ENCODE peak calls at places on chromosomes 3 and 15, in six cellular contexts. One of them, this sample, is unnamed.

GRCh38 chr3:194773666-194774455 is 88.2 kb downstream of the FAM43A start:
- DNase-seq in iris pigment epithelial cell: no peak
- DNase-seq in epithelial cell of proximal tubule: no peak
- DNase-seq in substantia nigra: no peak
- DNase-seq in HS-27A: no peak
- DNase-seq in activated T-helper 1 cell treated with anti-CD3 and anti-CD28 coated beads, Interleukin-12 subunit alpha, Interleukin-12 subunit beta, Interleukin-2, Interleukin-4 antibody, amounts not matched to agents 30 ng/mL and 10 ng/mL and 1 ng/mL, durations not matched to agents 14 hours and 24 hours and 36 hours: no peak
- DNase-seq in this sample: no peak

GRCh38 chr15:77966540-77967290 is 110.8 kb downstream of the TBC1D2B start:
- DNase-seq in activated T-helper 1 cell treated with anti-CD3 and anti-CD28 coated beads, Interleukin-12 subunit alpha, Interleukin-12 subunit beta, Interleukin-2, Interleukin-4 antibody, amounts not matched to agents 30 ng/mL and 10 ng/mL and 1 ng/mL, durations not matched to agents 14 hours and 24 hours and 36 hours: peak; percentile 18
- DNase-seq in epithelial cell of proximal tubule: no peak
- DNase-seq in substantia nigra: peak; percentile 67
- DNase-seq in HS-27A: peak; percentile 20
- DNase-seq in iris pigment epithelial cell: peak; percentile 55
- DNase-seq in this sample: no peak

GRCh38 chr3:194294888-194295214 is 56.3 kb downstream of the CPN2 start:
- DNase-seq in HS-27A: no peak
- DNase-seq in substantia nigra: no peak
- DNase-seq in epithelial cell of proximal tubule: no peak
- DNase-seq in iris pigment epithelial cell: no peak
- DNase-seq in activated T-helper 1 cell treated with anti-CD3 and anti-CD28 coated beads, Interleukin-12 subunit alpha, Interleukin-12 subunit beta, Interleukin-2, Interleukin-4 antibody, amounts not matched to agents 30 ng/mL and 10 ng/mL and 1 ng/mL, durations not matched to agents 14 hours and 24 hours and 36 hours: no peak
- DNase-seq in this sample: no peak

GRCh38 chr3:158347966-158348365 is 223.0 kb upstream of the MLF1 start:
- DNase-seq in activated T-helper 1 cell treated with anti-CD3 and anti-CD28 coated beads, Interleukin-12 subunit alpha, Interleukin-12 subunit beta, Interleukin-2, Interleukin-4 antibody, amounts not matched to agents 30 ng/mL and 10 ng/mL and 1 ng/mL, durations not matched to agents 14 hours and 24 hours and 36 hours: no peak
- DNase-seq in iris pigment epithelial cell: peak; percentile 35
- DNase-seq in HS-27A: peak; percentile 4
- DNase-seq in epithelial cell of proximal tubule: no peak
- DNase-seq in substantia nigra: no peak
- DNase-seq in this sample: no peak

GRCh38 chr3:15820911-15821310 is 23.1 kb upstream of the ANKRD28 start:
- DNase-seq in epithelial cell of proximal tubule: no peak
- DNase-seq in substantia nigra: no peak
- DNase-seq in activated T-helper 1 cell treated with anti-CD3 and anti-CD28 coated beads, Interleukin-12 subunit alpha, Interleukin-12 subunit beta, Interleukin-2, Interleukin-4 antibody, amounts not matched to agents 30 ng/mL and 10 ng/mL and 1 ng/mL, durations not matched to agents 14 hours and 24 hours and 36 hours: no peak
- DNase-seq in HS-27A: no peak
- DNase-seq in iris pigment epithelial cell: no peak
- DNase-seq in this sample: no peak

GRCh38 chr15:70799667-70800450 is 36.5 kb upstream of the UACA start:
- DNase-seq in HS-27A: peak; percentile 95
- DNase-seq in activated T-helper 1 cell treated with anti-CD3 and anti-CD28 coated beads, Interleukin-12 subunit alpha, Interleukin-12 subunit beta, Interleukin-2, Interleukin-4 antibody, amounts not matched to agents 30 ng/mL and 10 ng/mL and 1 ng/mL, durations not matched to agents 14 hours and 24 hours and 36 hours: no peak
- DNase-seq in iris pigment epithelial cell: peak; percentile 99
- DNase-seq in substantia nigra: no peak
- DNase-seq in epithelial cell of proximal tubule: peak; percentile 66
- DNase-seq in this sample: no peak

GRCh38 chr3:106326941-106327765 is 458.3 kb upstream of the CBLB start:
- DNase-seq in activated T-helper 1 cell treated with anti-CD3 and anti-CD28 coated beads, Interleukin-12 subunit alpha, Interleukin-12 subunit beta, Interleukin-2, Interleukin-4 antibody, amounts not matched to agents 30 ng/mL and 10 ng/mL and 1 ng/mL, durations not matched to agents 14 hours and 24 hours and 36 hours: no peak
- DNase-seq in iris pigment epithelial cell: no peak
- DNase-seq in HS-27A: no peak
- DNase-seq in epithelial cell of proximal tubule: no peak
- DNase-seq in substantia nigra: no peak
- DNase-seq in this sample: no peak

GRCh38 chr3:188055388-188055787 is 98.6 kb upstream of the LPP start:
- DNase-seq in substantia nigra: no peak
- DNase-seq in epithelial cell of proximal tubule: no peak
- DNase-seq in HS-27A: no peak
- DNase-seq in iris pigment epithelial cell: no peak
- DNase-seq in activated T-helper 1 cell treated with anti-CD3 and anti-CD28 coated beads, Interleukin-12 subunit alpha, Interleukin-12 subunit beta, Interleukin-2, Interleukin-4 antibody, amounts not matched to agents 30 ng/mL and 10 ng/mL and 1 ng/mL, durations not matched to agents 14 hours and 24 hours and 36 hours: no peak
- DNase-seq in this sample: no peak

GRCh38 chr3:9902372-9903237 is at the start of gene IL17RE:
- DNase-seq in iris pigment epithelial cell: no peak
- DNase-seq in substantia nigra: no peak
- DNase-seq in HS-27A: no peak
- DNase-seq in epithelial cell of proximal tubule: no peak
- DNase-seq in activated T-helper 1 cell treated with anti-CD3 and anti-CD28 coated beads, Interleukin-12 subunit alpha, Interleukin-12 subunit beta, Interleukin-2, Interleukin-4 antibody, amounts not matched to agents 30 ng/mL and 10 ng/mL and 1 ng/mL, durations not matched to agents 14 hours and 24 hours and 36 hours: no peak
- DNase-seq in this sample: no peak

GRCh38 chr3:40237892-40238571 is 71.5 kb upstream of the EIF1B start:
- DNase-seq in iris pigment epithelial cell: peak; percentile 36
- DNase-seq in epithelial cell of proximal tubule: peak; percentile 2
- DNase-seq in substantia nigra: no peak
- DNase-seq in HS-27A: no peak
- DNase-seq in activated T-helper 1 cell treated with anti-CD3 and anti-CD28 coated beads, Interleukin-12 subunit alpha, Interleukin-12 subunit beta, Interleukin-2, Interleukin-4 antibody, amounts not matched to agents 30 ng/mL and 10 ng/mL and 1 ng/mL, durations not matched to agents 14 hours and 24 hours and 36 hours: no peak
- DNase-seq in this sample: no peak

GRCh38 chr3:37751537-37751936 is 110.1 kb upstream of the CTDSPL start:
- DNase-seq in activated T-helper 1 cell treated with anti-CD3 and anti-CD28 coated beads, Interleukin-12 subunit alpha, Interleukin-12 subunit beta, Interleukin-2, Interleukin-4 antibody, amounts not matched to agents 30 ng/mL and 10 ng/mL and 1 ng/mL, durations not matched to agents 14 hours and 24 hours and 36 hours: no peak
- DNase-seq in epithelial cell of proximal tubule: no peak
- DNase-seq in HS-27A: no peak
- DNase-seq in iris pigment epithelial cell: no peak
- DNase-seq in substantia nigra: no peak
- DNase-seq in this sample: no peak

GRCh38 chr3:190492129-190492528 is 21.8 kb upstream of the IL1RAP start:
- DNase-seq in substantia nigra: no peak
- DNase-seq in epithelial cell of proximal tubule: no peak
- DNase-seq in iris pigment epithelial cell: no peak
- DNase-seq in activated T-helper 1 cell treated with anti-CD3 and anti-CD28 coated beads, Interleukin-12 subunit alpha, Interleukin-12 subunit beta, Interleukin-2, Interleukin-4 antibody, amounts not matched to agents 30 ng/mL and 10 ng/mL and 1 ng/mL, durations not matched to agents 14 hours and 24 hours and 36 hours: no peak
- DNase-seq in HS-27A: no peak
- DNase-seq in this sample: no peak

GRCh38 chr3:133991209-133991608 is 38.5 kb downstream of the SLCO2A1 start:
- DNase-seq in substantia nigra: no peak
- DNase-seq in HS-27A: no peak
- DNase-seq in activated T-helper 1 cell treated with anti-CD3 and anti-CD28 coated beads, Interleukin-12 subunit alpha, Interleukin-12 subunit beta, Interleukin-2, Interleukin-4 antibody, amounts not matched to agents 30 ng/mL and 10 ng/mL and 1 ng/mL, durations not matched to agents 14 hours and 24 hours and 36 hours: no peak
- DNase-seq in iris pigment epithelial cell: no peak
- DNase-seq in epithelial cell of proximal tubule: no peak
- DNase-seq in this sample: no peak

GRCh38 chr3:129673897-129674797 is 67.7 kb upstream of the PLXND1 start:
- DNase-seq in iris pigment epithelial cell: no peak
- DNase-seq in substantia nigra: no peak
- DNase-seq in HS-27A: no peak
- DNase-seq in activated T-helper 1 cell treated with anti-CD3 and anti-CD28 coated beads, Interleukin-12 subunit alpha, Interleukin-12 subunit beta, Interleukin-2, Interleukin-4 antibody, amounts not matched to agents 30 ng/mL and 10 ng/mL and 1 ng/mL, durations not matched to agents 14 hours and 24 hours and 36 hours: no peak
- DNase-seq in epithelial cell of proximal tubule: no peak
- DNase-seq in this sample: no peak

GRCh38 chr3:156680243-156680930 is 6.0 kb downstream of the TIPARP start:
- DNase-seq in epithelial cell of proximal tubule: no peak
- DNase-seq in HS-27A: no peak
- DNase-seq in activated T-helper 1 cell treated with anti-CD3 and anti-CD28 coated beads, Interleukin-12 subunit alpha, Interleukin-12 subunit beta, Interleukin-2, Interleukin-4 antibody, amounts not matched to agents 30 ng/mL and 10 ng/mL and 1 ng/mL, durations not matched to agents 14 hours and 24 hours and 36 hours: no peak
- DNase-seq in substantia nigra: no peak
- DNase-seq in iris pigment epithelial cell: no peak
- DNase-seq in this sample: no peak

GRCh38 chr3:147509444-147509843 is 100.3 kb downstream of the ZIC1 start:
- DNase-seq in substantia nigra: no peak
- DNase-seq in activated T-helper 1 cell treated with anti-CD3 and anti-CD28 coated beads, Interleukin-12 subunit alpha, Interleukin-12 subunit beta, Interleukin-2, Interleukin-4 antibody, amounts not matched to agents 30 ng/mL and 10 ng/mL and 1 ng/mL, durations not matched to agents 14 hours and 24 hours and 36 hours: no peak
- DNase-seq in epithelial cell of proximal tubule: no peak
- DNase-seq in HS-27A: no peak
- DNase-seq in iris pigment epithelial cell: no peak
- DNase-seq in this sample: no peak

GRCh38 chr15:65579762-65580161 is 31.2 kb downstream of the INTS14 start:
- DNase-seq in epithelial cell of proximal tubule: no peak
- DNase-seq in activated T-helper 1 cell treated with anti-CD3 and anti-CD28 coated beads, Interleukin-12 subunit alpha, Interleukin-12 subunit beta, Interleukin-2, Interleukin-4 antibody, amounts not matched to agents 30 ng/mL and 10 ng/mL and 1 ng/mL, durations not matched to agents 14 hours and 24 hours and 36 hours: no peak
- DNase-seq in HS-27A: no peak
- DNase-seq in substantia nigra: no peak
- DNase-seq in iris pigment epithelial cell: no peak
- DNase-seq in this sample: no peak

GRCh38 chr3:127220497-127220896 is 27.6 kb downstream of the PRR23E start:
- DNase-seq in substantia nigra: no peak
- DNase-seq in activated T-helper 1 cell treated with anti-CD3 and anti-CD28 coated beads, Interleukin-12 subunit alpha, Interleukin-12 subunit beta, Interleukin-2, Interleukin-4 antibody, amounts not matched to agents 30 ng/mL and 10 ng/mL and 1 ng/mL, durations not matched to agents 14 hours and 24 hours and 36 hours: no peak
- DNase-seq in epithelial cell of proximal tubule: no peak
- DNase-seq in HS-27A: no peak
- DNase-seq in iris pigment epithelial cell: no peak
- DNase-seq in this sample: no peak

GRCh38 chr3:188734395-188734794 is 437.4 kb upstream of the TPRG1 start:
- DNase-seq in HS-27A: no peak
- DNase-seq in activated T-helper 1 cell treated with anti-CD3 and anti-CD28 coated beads, Interleukin-12 subunit alpha, Interleukin-12 subunit beta, Interleukin-2, Interleukin-4 antibody, amounts not matched to agents 30 ng/mL and 10 ng/mL and 1 ng/mL, durations not matched to agents 14 hours and 24 hours and 36 hours: no peak
- DNase-seq in iris pigment epithelial cell: peak; percentile 20
- DNase-seq in substantia nigra: no peak
- DNase-seq in epithelial cell of proximal tubule: no peak
- DNase-seq in this sample: no peak

GRCh38 chr15:89477411-89478242 is 18.8 kb downstream of the RHCG start:
- DNase-seq in iris pigment epithelial cell: no peak
- DNase-seq in activated T-helper 1 cell treated with anti-CD3 and anti-CD28 coated beads, Interleukin-12 subunit alpha, Interleukin-12 subunit beta, Interleukin-2, Interleukin-4 antibody, amounts not matched to agents 30 ng/mL and 10 ng/mL and 1 ng/mL, durations not matched to agents 14 hours and 24 hours and 36 hours: no peak
- DNase-seq in substantia nigra: no peak
- DNase-seq in HS-27A: no peak
- DNase-seq in epithelial cell of proximal tubule: no peak
- DNase-seq in this sample: no peak

GRCh38 chr15:19987389-19988048 is 554.1 kb downstream of the GOLGA6L6 start:
- DNase-seq in activated T-helper 1 cell treated with anti-CD3 and anti-CD28 coated beads, Interleukin-12 subunit alpha, Interleukin-12 subunit beta, Interleukin-2, Interleukin-4 antibody, amounts not matched to agents 30 ng/mL and 10 ng/mL and 1 ng/mL, durations not matched to agents 14 hours and 24 hours and 36 hours: no peak
- DNase-seq in iris pigment epithelial cell: no peak
- DNase-seq in epithelial cell of proximal tubule: no peak
- DNase-seq in substantia nigra: no peak
- DNase-seq in HS-27A: no peak
- DNase-seq in this sample: no peak

GRCh38 chr3:194395767-194396527 is 3.1 kb downstream of the GP5 start:
- DNase-seq in iris pigment epithelial cell: peak; percentile 48
- DNase-seq in epithelial cell of proximal tubule: no peak
- DNase-seq in HS-27A: no peak
- DNase-seq in activated T-helper 1 cell treated with anti-CD3 and anti-CD28 coated beads, Interleukin-12 subunit alpha, Interleukin-12 subunit beta, Interleukin-2, Interleukin-4 antibody, amounts not matched to agents 30 ng/mL and 10 ng/mL and 1 ng/mL, durations not matched to agents 14 hours and 24 hours and 36 hours: peak; percentile 67
- DNase-seq in substantia nigra: no peak
- DNase-seq in this sample: no peak

GRCh38 chr3:72903004-72903403 is 15.2 kb downstream of the GXYLT2 start:
- DNase-seq in epithelial cell of proximal tubule: peak; percentile 63
- DNase-seq in substantia nigra: no peak
- DNase-seq in iris pigment epithelial cell: peak; percentile 97
- DNase-seq in HS-27A: peak; percentile 66
- DNase-seq in activated T-helper 1 cell treated with anti-CD3 and anti-CD28 coated beads, Interleukin-12 subunit alpha, Interleukin-12 subunit beta, Interleukin-2, Interleukin-4 antibody, amounts not matched to agents 30 ng/mL and 10 ng/mL and 1 ng/mL, durations not matched to agents 14 hours and 24 hours and 36 hours: no peak
- DNase-seq in this sample: no peak

GRCh38 chr3:53181024-53181371 is 20.0 kb downstream of the PRKCD start:
- DNase-seq in iris pigment epithelial cell: no peak
- DNase-seq in HS-27A: no peak
- DNase-seq in substantia nigra: no peak
- DNase-seq in activated T-helper 1 cell treated with anti-CD3 and anti-CD28 coated beads, Interleukin-12 subunit alpha, Interleukin-12 subunit beta, Interleukin-2, Interleukin-4 antibody, amounts not matched to agents 30 ng/mL and 10 ng/mL and 1 ng/mL, durations not matched to agents 14 hours and 24 hours and 36 hours: no peak
- DNase-seq in epithelial cell of proximal tubule: no peak
- DNase-seq in this sample: no peak

GRCh38 chr3:5019411-5020261 is 40.4 kb downstream of the BHLHE40 start:
- DNase-seq in iris pigment epithelial cell: no peak
- DNase-seq in epithelial cell of proximal tubule: no peak
- DNase-seq in HS-27A: no peak
- DNase-seq in activated T-helper 1 cell treated with anti-CD3 and anti-CD28 coated beads, Interleukin-12 subunit alpha, Interleukin-12 subunit beta, Interleukin-2, Interleukin-4 antibody, amounts not matched to agents 30 ng/mL and 10 ng/mL and 1 ng/mL, durations not matched to agents 14 hours and 24 hours and 36 hours: peak; percentile 76
- DNase-seq in substantia nigra: peak; percentile 10
- DNase-seq in this sample: peak; percentile 53